ENCODE peak calls at places on chromosomes 11 and 22, in five cellular contexts. B is progenitor cell of endocrine pancreas; D is activated CD4-positive, alpha-beta T cell treated with anti-CD3 and anti-CD28 coated beads, Interleukin-2, amount 10 ng/mL, durations not matched to agents 7 days and 5 days; I is caudate nucleus; X is HuH-7. C is an unnamed sample.

GRCh38 chr11:118435233-118435892 is 929 bp upstream of the KMT2A start:
- DNase-seq in D (peak; percentile 70), X (peak; percentile 66), B (peak; percentile 66), I (no peak), C (peak; percentile 59)

GRCh38 chr11:88340366-88340930 is 2.9 kb upstream of the CTSC start:
- DNase-seq in X (no peak), B (no peak), D (no peak), I (no peak), C (peak; percentile 20)

GRCh38 chr11:124897681-124898680 is at the start of gene ROBO4:
- DNase-seq in I (no peak), D (no peak), B (no peak), X (no peak), C (peak; percentile 96)

GRCh38 chr22:18031670-18032454 is 7.5 kb upstream of the MICAL3 start:
- DNase-seq in B (no peak), I (no peak), X (no peak), D (no peak), C (peak; percentile 99)

GRCh38 chr11:35305670-35306382 is 113.5 kb downstream of the SLC1A2 start:
- DNase-seq in I (no peak), D (peak; percentile 46), X (peak; percentile 66), B (no peak), C (peak; percentile 45)

GRCh38 chr11:64224151-64224890 is 1.7 kb downstream of the TRPT1 start:
- DNase-seq in D (no peak), B (no peak), I (no peak), X (no peak), C (peak; percentile 60)

GRCh38 chr22:20606041-20606783 is 98.8 kb downstream of the MED15 start:
- DNase-seq in B (peak; percentile 49), I (no peak), X (peak; percentile 88), D (peak; percentile 75), C (peak; percentile 75)

GRCh38 chr11:8237453-8237852 is 26.2 kb downstream of the LMO1 start:
- DNase-seq in X (no peak), D (no peak), B (no peak), I (no peak), C (no peak)

GRCh38 chr11:117226388-117227385 is 5.2 kb downstream of the PCSK7 start:
- DNase-seq in I (no peak), D (peak; percentile 62), X (peak; percentile 85), B (no peak), C (peak; percentile 81)

GRCh38 chr11:84899740-84900139 is 727.4 kb downstream of the DLG2 start:
- DNase-seq in I (no peak), B (no peak), D (no peak), X (no peak), C (peak; percentile 72)

GRCh38 chr11:133835258-133836075 is 9.8 kb downstream of the SPATA19 start:
- DNase-seq in X (peak; percentile 56), I (no peak), D (peak; percentile 68), B (peak; percentile 43), C (peak; percentile 55)

GRCh38 chr11:13261600-13262061 is 16.0 kb upstream of the BMAL1 start:
- DNase-seq in D (no peak), B (no peak), X (no peak), I (no peak), C (peak; percentile 94)

GRCh38 chr11:66081505-66081904 is 11.4 kb downstream of the PACS1 start:
- DNase-seq in I (no peak), B (no peak), D (peak; percentile 90), X (no peak), C (peak; percentile 30)

GRCh38 chr11:118893662-118894061 is 10.0 kb downstream of the CXCR5 start:
- DNase-seq in D (no peak), I (no peak), B (no peak), X (no peak), C (no peak)

GRCh38 chr11:82818399-82819043 is 81.7 kb downstream of the PRCP start:
- DNase-seq in I (no peak), B (peak; percentile 16), X (peak; percentile 12), D (no peak), C (no peak)

GRCh38 chr22:26756675-26757293 is 99.4 kb downstream of the MIAT start:
- DNase-seq in I (peak; percentile 28), B (peak; percentile 48), X (peak; percentile 28), D (peak; percentile 54), C (peak; percentile 64)

GRCh38 chr22:33652596-33652995 is 267.7 kb downstream of the LARGE1 start:
- DNase-seq in B (no peak), I (no peak), X (no peak), D (no peak), C (no peak)

GRCh38 chr22:20131856-20132685 is 467 bp downstream of the ZDHHC8 start:
- DNase-seq in X (no peak), I (no peak), D (peak; percentile 24), B (no peak), C (peak; percentile 40)

GRCh38 chr11:31974737-31975136 is 116.1 kb upstream of the RCN1 start:
- DNase-seq in I (no peak), X (no peak), D (no peak), B (no peak), C (peak; percentile 96)

GRCh38 chr11:2750601-2751522 is 51.1 kb upstream of the KCNQ1OT1 start:
- DNase-seq in X (no peak), I (no peak), B (no peak), D (no peak), C (no peak)

GRCh38 chr22:47626428-47627390 is 864.3 kb downstream of the TBC1D22A start:
- DNase-seq in I (no peak), B (no peak), X (no peak), D (no peak), C (no peak)

GRCh38 chr22:20551805-20552449 is 44.5 kb downstream of the MED15 start:
- DNase-seq in B (no peak), I (no peak), D (peak; percentile 7), X (peak; percentile 40), C (no peak)

GRCh38 chr11:20617346-20617745 is 17.9 kb downstream of the SLC6A5 start:
- DNase-seq in I (no peak), B (no peak), X (no peak), D (no peak), C (no peak)

GRCh38 chr11:65868076-65868667 is 4.4 kb downstream of the EFEMP2 start:
- DNase-seq in X (no peak), D (no peak), I (no peak), B (no peak), C (no peak)

GRCh38 chr11:104089481-104089880 is 53.0 kb downstream of the DDI1 start:
- DNase-seq in I (no peak), B (no peak), X (no peak), D (no peak), C (no peak)

GRCh38 chr22:37229805-37230672 is 14.0 kb downstream of the RAC2 start:
- DNase-seq in B (no peak), I (no peak), D (peak; percentile 95), X (no peak), C (peak; percentile 91)

GRCh38 chr11:116118138-116118470 is 613.9 kb upstream of the CADM1 start:
- DNase-seq in B (no peak), I (no peak), X (no peak), D (no peak), C (no peak)

GRCh38 chr11:33195391-33196190 is 34.3 kb upstream of the CSTF3 start:
- DNase-seq in X (no peak), D (no peak), B (no peak), I (no peak), C (peak; percentile 29)

GRCh38 chr22:33380789-33381530 is 322.8 kb upstream of the SYN3 start:
- DNase-seq in I (no peak), B (no peak), X (no peak), D (no peak), C (no peak)

GRCh38 chr11:65013130-65013691 is 749 bp upstream of the ARL2 start:
- DNase-seq in B (peak; percentile 79), X (peak; percentile 89), D (peak; percentile 94), I (peak; percentile 61), C (peak; percentile 91)

GRCh38 chr11:5719703-5720495 is 16.3 kb upstream of the OR56B1 start:
- DNase-seq in I (no peak), B (no peak), X (no peak), D (no peak), C (no peak)

GRCh38 chr11:71086687-71087258 is 165.6 kb downstream of the SHANK2 start:
- DNase-seq in I (no peak), B (peak; percentile 38), X (peak; percentile 90), D (no peak), C (peak; percentile 32)

GRCh38 chr22:47354668-47355387 is 592.4 kb downstream of the TBC1D22A start:
- DNase-seq in X (no peak), B (no peak), I (no peak), D (no peak), C (no peak)

GRCh38 chr22:27978317-27978716 is 59.3 kb upstream of the PITPNB start:
- DNase-seq in B (no peak), D (no peak), I (no peak), X (no peak), C (no peak)

GRCh38 chr11:78460468-78460867 is 42.8 kb upstream of the GAB2 start:
- DNase-seq in D (no peak), X (no peak), I (no peak), B (no peak), C (peak; percentile 80)

GRCh38 chr11:7890417-7891179 is 40.5 kb downstream of the OR10A6 start:
- DNase-seq in X (no peak), D (no peak), I (no peak), B (no peak), C (peak; percentile 13)

GRCh38 chr11:68432874-68433273 is 27.7 kb upstream of the PPP6R3 start:
- DNase-seq in I (no peak), D (no peak), X (no peak), B (no peak), C (no peak)

GRCh38 chr11:93543292-93543977 is at the start of gene SMCO4:
- DNase-seq in I (peak; percentile 36), D (peak; percentile 70), B (peak; percentile 81), X (peak; percentile 79), C (peak; percentile 78)

GRCh38 chr11:102448869-102449224 is 3.7 kb downstream of the TMEM123 start:
- DNase-seq in X (no peak), D (no peak), B (no peak), I (no peak), C (no peak)